ENCODE peak calls at places on chromosomes 12 and 14, in six cellular contexts. W is AG10803, O is AG04450, K is A549, D is hepatocyte, Y is cardiac fibroblast. M is an unnamed sample.

GRCh38 chr12:125137776-125138344 is 72.6 kb downstream of the AACS start:
- DNase-seq in W (no peak), Y (no peak), D (no peak), K (no peak), O (no peak), M (no peak)

GRCh38 chr12:123761841-123762714 is at the start of gene DNAH10:
- DNase-seq in D (peak; percentile 72), Y (peak; percentile 35), O (no peak), W (no peak), K (no peak), M (no peak)

GRCh38 chr12:91980345-91980744 is 165.3 kb downstream of the BTG1 start:
- DNase-seq in O (no peak), D (no peak), W (no peak), Y (peak; percentile 60), K (no peak), M (no peak)

GRCh38 chr14:100439781-100440180 is 116.6 kb downstream of the SLC25A47 start:
- DNase-seq in W (peak; percentile 31), K (peak; percentile 41), D (no peak), Y (peak; percentile 54), O (no peak), M (peak; percentile 48)

GRCh38 chr12:1429980-1430379 is 164.4 kb downstream of the FBXL14 start:
- DNase-seq in O (peak; percentile 20), W (peak; percentile 94), Y (peak; percentile 84), K (no peak), D (no peak), M (peak; percentile 80)

GRCh38 chr12:12704593-12705230 is 8.7 kb upstream of the GPR19 start:
- DNase-seq in W (peak; percentile 95), Y (peak; percentile 96), O (peak; percentile 90), D (peak; percentile 92), K (peak; percentile 87), M (peak; percentile 92)

GRCh38 chr12:78470354-78471195 is 394.0 kb upstream of the SYT1 start:
- DNase-seq in Y (peak; percentile 49), D (peak; percentile 43), W (peak; percentile 50), K (peak; percentile 6), O (no peak), M (peak; percentile 62)

GRCh38 chr14:96176811-96177211 is 27.8 kb upstream of the BDKRB2 start:
- DNase-seq in W (peak; percentile 99), D (no peak), O (peak; percentile 89), Y (peak; percentile 91), K (no peak), M (peak; percentile 71)

GRCh38 chr14:82488473-82488872 is 954.8 kb upstream of the SEL1L start:
- DNase-seq in W (no peak), O (no peak), K (no peak), Y (no peak), D (peak; percentile 11), M (no peak)

GRCh38 chr12:49357099-49357678 is 10.1 kb upstream of the SPATS2 start:
- DNase-seq in O (peak; percentile 32), K (no peak), Y (peak; percentile 78), D (peak; percentile 37), W (peak; percentile 76), M (peak; percentile 62)

GRCh38 chr12:117760990-117761389 is 207.8 kb downstream of the KSR2 start:
- DNase-seq in K (no peak), O (no peak), W (no peak), Y (no peak), D (no peak), M (no peak)

GRCh38 chr14:100755649-100756048 is 29.0 kb downstream of the DLK1 start:
- DNase-seq in D (no peak), Y (no peak), K (no peak), W (no peak), O (no peak), M (peak; percentile 26)

GRCh38 chr14:54830650-54831049 is 72.0 kb downstream of the GCH1 start:
- DNase-seq in O (no peak), D (no peak), K (no peak), W (no peak), Y (no peak), M (no peak)

GRCh38 chr14:94887591-94887990 is 117.7 kb upstream of the GSC start:
- DNase-seq in O (no peak), W (no peak), D (no peak), K (no peak), Y (no peak), M (no peak)

GRCh38 chr12:123085730-123086487 is 65.0 kb downstream of the PITPNM2 start:
- DNase-seq in K (peak; percentile 96), O (no peak), W (peak; percentile 36), Y (peak; percentile 42), D (no peak), M (peak; percentile 95)

GRCh38 chr12:54039417-54040147 is 6.7 kb downstream of the HOXC5 start:
- DNase-seq in Y (no peak), K (no peak), O (no peak), D (no peak), W (no peak), M (no peak)

GRCh38 chr14:33938131-33938949 is 12.5 kb downstream of the EGLN3 start:
- DNase-seq in D (peak; percentile 62), W (peak; percentile 10), O (no peak), Y (peak; percentile 77), K (peak; percentile 42), M (peak; percentile 61)

GRCh38 chr14:53060046-53060445 is 93.1 kb downstream of the DDHD1 start:
- DNase-seq in W (no peak), O (no peak), D (no peak), Y (peak; percentile 30), K (no peak), M (no peak)

GRCh38 chr12:54660320-54660962 is 12.3 kb upstream of the DCD start:
- DNase-seq in O (no peak), D (no peak), W (no peak), Y (no peak), K (no peak), M (no peak)

GRCh38 chr12:132026061-132026795 is 76.5 kb downstream of the EP400 start:
- DNase-seq in O (no peak), D (no peak), Y (no peak), K (no peak), W (no peak), M (no peak)

GRCh38 chr12:99957866-99958466 is 26.8 kb downstream of the ANKS1B start:
- DNase-seq in D (no peak), Y (peak; percentile 7), K (no peak), W (no peak), O (no peak), M (peak; percentile 27)

GRCh38 chr12:107903377-107904061 is 129.0 kb downstream of the ASCL4 start:
- DNase-seq in D (peak; percentile 82), O (no peak), K (peak; percentile 47), W (no peak), Y (no peak), M (no peak)

GRCh38 chr12:64691793-64692583 is 67.2 kb downstream of the GNS start:
- DNase-seq in K (no peak), Y (peak; percentile 30), D (no peak), O (no peak), W (no peak), M (no peak)

GRCh38 chr12:64696065-64696741 is 63.0 kb downstream of the GNS start:
- DNase-seq in K (peak; percentile 42), Y (peak; percentile 60), W (peak; percentile 41), D (peak; percentile 37), O (no peak), M (peak; percentile 39)

GRCh38 chr12:64695550-64695949 is 63.7 kb downstream of the GNS start:
- DNase-seq in K (no peak), O (no peak), D (no peak), Y (no peak), W (no peak), M (no peak)

GRCh38 chr12:64691227-64691792 is 67.9 kb downstream of the GNS start:
- DNase-seq in D (no peak), O (no peak), K (no peak), Y (no peak), W (no peak), M (no peak)

GRCh38 chr12:64694130-64695078 is 64.8 kb downstream of the GNS start:
- DNase-seq in Y (no peak), O (no peak), W (no peak), K (no peak), D (no peak), M (no peak)
- TF ChIP-seq CTCF in Y (no peak), O (no peak), W (no peak), K (no peak), D (peak; percentile 5), M (no peak)

DNA sequence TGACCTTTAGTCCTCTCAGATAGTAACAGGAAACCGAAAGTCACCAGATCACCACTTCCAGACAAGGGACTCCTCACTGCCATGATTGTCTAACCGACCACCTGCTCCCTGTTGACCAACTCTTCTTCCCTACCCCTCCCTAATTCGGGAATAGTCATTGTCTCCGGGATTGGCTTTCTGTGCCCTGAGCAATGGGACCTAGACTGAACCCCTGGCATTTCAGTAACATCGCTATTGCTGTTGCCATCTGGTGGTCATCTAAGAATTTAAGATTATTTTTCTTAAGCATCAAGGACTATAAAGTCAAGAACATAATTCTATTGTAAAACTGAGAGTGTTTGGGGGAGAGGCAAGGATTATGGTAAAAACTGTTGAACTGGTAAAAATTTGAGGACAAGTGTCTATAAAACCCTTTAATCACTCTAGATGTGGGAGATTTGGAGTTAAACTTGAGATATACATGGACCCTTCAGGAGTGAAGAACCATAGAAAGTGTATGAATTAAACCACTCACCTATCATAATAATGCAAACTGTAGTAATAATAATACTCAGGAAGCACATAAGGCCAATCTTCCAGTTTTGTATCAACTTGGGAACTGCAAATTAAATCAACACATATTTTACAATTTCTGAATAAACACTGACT is 6.3 kb downstream of the CLEC2A start:
- DNase-seq in W (peak; percentile 53), K (peak; percentile 18), D (peak; percentile 54), Y (peak; percentile 62), O (peak; percentile 6), M (peak; percentile 57)
- TF ChIP-seq CTCF in W (peak; percentile 66), K (peak; percentile 70), D (peak; percentile 66), Y (peak; percentile 37), O (peak; percentile 63), M (peak; percentile 46)

GRCh38 chr12:40376533-40377267 is 151.9 kb downstream of the LRRK2 start:
- DNase-seq in D (no peak), O (no peak), Y (no peak), W (no peak), K (no peak), M (no peak)

GRCh38 chr12:40378721-40379120 is 153.9 kb downstream of the LRRK2 start:
- DNase-seq in W (no peak), Y (no peak), O (no peak), K (no peak), D (no peak), M (no peak)

GRCh38 chr12:40375076-40375475 is 150.3 kb downstream of the LRRK2 start:
- DNase-seq in K (no peak), Y (peak; percentile 2), O (no peak), W (peak; percentile 2), D (no peak), M (peak; percentile 17)
- TF ChIP-seq CTCF in K (peak; percentile 22), Y (peak; percentile 28), O (peak; percentile 19), W (peak; percentile 38), D (no peak), M (no peak)

DNA sequence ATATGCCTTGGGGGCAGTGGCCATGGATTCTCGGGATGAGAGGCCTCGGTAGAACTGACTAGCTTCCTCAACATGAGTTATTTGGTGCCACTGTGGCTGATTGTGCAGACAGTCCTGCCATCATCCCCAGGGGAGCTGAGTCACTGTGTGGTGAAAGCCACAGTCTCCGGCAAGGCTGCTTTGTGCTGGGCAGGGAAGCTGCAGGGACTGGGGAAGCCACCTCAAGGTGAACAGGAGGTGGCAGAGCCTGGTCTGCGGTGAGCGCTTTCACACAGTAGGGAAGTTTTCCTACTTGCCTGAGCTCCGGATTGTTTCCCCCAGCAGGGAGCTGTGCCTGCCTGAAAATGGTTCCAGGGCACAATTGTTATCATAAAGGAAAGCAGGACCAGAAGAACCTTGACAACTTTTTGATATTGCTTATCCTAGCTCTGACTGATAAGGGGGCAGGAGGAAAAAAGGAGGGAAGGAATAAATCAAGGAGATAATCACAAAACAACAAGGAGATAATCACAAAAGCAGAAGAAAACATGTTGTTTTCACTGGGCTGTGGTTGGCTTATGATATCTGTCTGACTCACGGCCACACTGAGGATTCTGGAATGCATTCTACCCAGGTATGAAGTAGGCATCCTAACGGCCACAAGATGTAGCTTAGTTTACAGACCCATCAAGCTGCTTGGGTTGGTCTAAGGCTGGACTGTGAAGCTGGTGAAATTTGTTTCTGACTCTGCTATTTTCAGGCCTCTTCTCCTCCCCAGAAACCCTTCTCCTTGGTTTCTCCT is 32.2 kb upstream of the GNG2 start:
- DNase-seq in O (no peak), D (peak; percentile 17), Y (no peak), K (peak; percentile 33), W (peak; percentile 61), M (peak; percentile 72)
- TF ChIP-seq CTCF in O (no peak), D (no peak), Y (no peak), K (no peak), W (no peak), M (no peak)

M was measured in MCF 10A.